ENCODE peak calls at places on chromosomes 11 and 22, in eight cellular contexts. D is mesenchymal stem cell, B is mesendoderm, A is IMR-90, N is fibroblast of lung, R is endothelial cell of umbilical vein, Q is H9, C is GM23248. P is an unnamed sample.
A peak's percentile ranks its signal among the peaks of the same experiment; 100 is the strongest.

GRCh38 chr11:26753738-26754504 is 32.1 kb upstream of the SLC5A12 start:
- DNase-seq in D (peak; percentile 74), B (peak; percentile 67), A (peak; percentile 74), N (peak; percentile 86), R (peak; percentile 35), Q (peak; percentile 30), C (peak; percentile 83), P (peak; percentile 79)

GRCh38 chr22:49016909-49017768 is 810.5 kb downstream of the BRD1 start:
- DNase-seq in D (no peak), B (no peak), A (no peak), N (no peak), R (no peak), Q (peak; percentile 24), C (no peak), P (no peak)

GRCh38 chr22:28259774-28260173 is 340.7 kb upstream of the PITPNB start:
- DNase-seq in D (no peak), B (no peak), A (no peak), N (no peak), R (no peak), Q (no peak), C (no peak), P (no peak)

GRCh38 chr11:1197886-1198765 is 24.7 kb upstream of the MUC5B start:
- DNase-seq in D (no peak), B (no peak), A (no peak), N (no peak), R (no peak), Q (peak; percentile 54), C (no peak), P (no peak)

GRCh38 chr11:70082829-70083228 is 4.7 kb downstream of the ANO1 start:
- DNase-seq in D (no peak), B (peak; percentile 26), A (no peak), N (no peak), R (peak; percentile 3), Q (no peak), C (no peak), P (no peak)

GRCh38 chr22:42160830-42161696 is 30.5 kb upstream of the CYP2D6 start:
- DNase-seq in D (no peak), B (peak; percentile 57), A (no peak), N (no peak), R (no peak), Q (no peak), C (no peak), P (no peak)

GRCh38 chr11:79244175-79244804 is 196.5 kb downstream of the TENM4 start:
- DNase-seq in D (peak; percentile 75), B (no peak), A (peak; percentile 97), N (peak; percentile 95), R (no peak), Q (no peak), C (peak; percentile 94), P (no peak)

GRCh38 chr11:128890543-128891409 is at the start of gene KCNJ5:
- DNase-seq in D (peak; percentile 41), B (no peak), A (no peak), N (no peak), R (no peak), Q (peak; percentile 48), C (peak; percentile 70), P (peak; percentile 72)

GRCh38 chr11:82730286-82730685 is 3.4 kb downstream of the FAM181B start:
- DNase-seq in D (no peak), B (no peak), A (no peak), N (no peak), R (no peak), Q (no peak), C (no peak), P (no peak)

GRCh38 chr11:118258410-118258809 is 5.7 kb downstream of the MPZL2 start:
- DNase-seq in D (no peak), B (peak; percentile 34), A (no peak), N (no peak), R (no peak), Q (no peak), C (no peak), P (no peak)

GRCh38 chr22:45101828-45102227 is 61.9 kb upstream of the NUP50 start:
- DNase-seq in D (peak; percentile 56), B (peak; percentile 83), A (peak; percentile 72), N (peak; percentile 76), R (peak; percentile 30), Q (peak; percentile 85), C (peak; percentile 79), P (peak; percentile 80)

GRCh38 chr11:19632435-19632834 is 80.2 kb upstream of the NAV2 start:
- DNase-seq in D (peak; percentile 14), B (no peak), A (peak; percentile 64), N (peak; percentile 62), R (no peak), Q (no peak), C (peak; percentile 50), P (no peak)

GRCh38 chr22:50705219-50705691 is 32.6 kb downstream of the SHANK3 start:
- DNase-seq in D (peak; percentile 85), B (peak; percentile 95), A (peak; percentile 70), N (peak; percentile 72), R (peak; percentile 52), Q (peak; percentile 91), C (no peak), P (peak; percentile 98)

GRCh38 chr22:20779813-20780148 is 5.9 kb downstream of the SERPIND1 start:
- DNase-seq in D (peak; percentile 55), B (no peak), A (peak; percentile 57), N (peak; percentile 72), R (peak; percentile 44), Q (no peak), C (no peak), P (no peak)

GRCh38 chr22:39625554-39626537 is 55.3 kb downstream of the CACNA1I start:
- DNase-seq in D (no peak), B (no peak), A (no peak), N (no peak), R (no peak), Q (no peak), C (no peak), P (no peak)

GRCh38 chr11:112637046-112637445 is 324.2 kb upstream of the NCAM1 start:
- DNase-seq in D (no peak), B (no peak), A (no peak), N (no peak), R (no peak), Q (no peak), C (no peak), P (no peak)

GRCh38 chr22:42757475-42757874 is 36.8 kb upstream of the A4GALT start:
- DNase-seq in D (peak; percentile 48), B (peak; percentile 19), A (peak; percentile 48), N (peak; percentile 34), R (no peak), Q (no peak), C (peak; percentile 64), P (peak; percentile 55)

GRCh38 chr22:50529416-50530279 is at the start of gene TYMP:
- DNase-seq in D (peak; percentile 39), B (no peak), A (no peak), N (no peak), R (no peak), Q (no peak), C (peak; percentile 82), P (peak; percentile 44)

GRCh38 chr11:44950036-44950624 is 553 bp downstream of the TP53I11 start:
- DNase-seq in D (no peak), B (no peak), A (no peak), N (no peak), R (peak; percentile 26), Q (no peak), C (peak; percentile 55), P (peak; percentile 80)

GRCh38 chr11:105100976-105101630 is 38.5 kb downstream of the CARD18 start:
- DNase-seq in D (no peak), B (no peak), A (no peak), N (no peak), R (no peak), Q (no peak), C (no peak), P (no peak)

GRCh38 chr11:25317221-25317620 is 820.4 kb downstream of the LUZP2 start:
- DNase-seq in D (no peak), B (no peak), A (peak; percentile 13), N (no peak), R (no peak), Q (no peak), C (no peak), P (no peak)

DNA sequence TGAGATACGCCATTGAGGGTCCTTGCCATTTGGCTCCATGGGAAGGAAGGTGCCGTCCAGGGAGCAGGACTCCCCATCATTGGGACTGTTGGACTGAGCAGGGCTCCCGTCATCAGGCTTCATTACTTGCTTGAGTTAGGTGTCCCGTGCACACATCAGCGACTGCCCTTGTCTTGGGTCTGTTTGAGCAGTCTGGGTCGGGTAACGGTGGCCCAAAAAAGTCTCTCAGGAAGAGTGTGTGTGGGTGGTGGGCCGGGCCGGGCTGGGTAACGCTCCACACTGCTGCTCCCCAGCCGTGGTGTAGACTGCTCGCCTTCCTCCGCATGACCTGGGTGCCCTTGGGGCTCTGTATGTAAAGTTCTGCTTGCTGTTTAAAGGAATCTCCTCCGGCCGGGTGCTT is 293.5 kb downstream of the TBC1D22A start:
- DNase-seq in D (no peak), B (no peak), A (no peak), N (no peak), R (no peak), Q (no peak), C (no peak), P (no peak)
- H3K9ac ChIP-seq in D (no peak overlapping the region), B (no peak overlapping the region), A (no peak overlapping the region), N (no peak overlapping the region), R (no peak overlapping the region), Q (no peak overlapping the region), C (no peak overlapping the region), P (no peak overlapping the region)

GRCh38 chr11:33696931-33697638 is 3.5 kb downstream of the C11orf91 start:
- DNase-seq in D (no peak), B (no peak), A (no peak), N (no peak), R (no peak), Q (no peak), C (no peak), P (no peak)

GRCh38 chr11:33697997-33698396 is 2.6 kb downstream of the C11orf91 start:
- DNase-seq in D (no peak), B (no peak), A (no peak), N (no peak), R (no peak), Q (no peak), C (no peak), P (no peak)

GRCh38 chr11:33696411-33696810 is 4.2 kb downstream of the C11orf91 start:
- DNase-seq in D (no peak), B (no peak), A (no peak), N (no peak), R (no peak), Q (no peak), C (no peak), P (no peak)

GRCh38 chr11:33694346-33695050 is 6.1 kb downstream of the C11orf91 start:
- DNase-seq in D (no peak), B (no peak), A (no peak), N (no peak), R (no peak), Q (no peak), C (no peak), P (no peak)

GRCh38 chr11:33695051-33695566 is 5.5 kb downstream of the C11orf91 start:
- DNase-seq in D (no peak), B (no peak), A (no peak), N (no peak), R (peak; percentile 93), Q (no peak), C (no peak), P (no peak)
- H3K9ac ChIP-seq in D (no peak overlapping the region), B (no peak overlapping the region), A (no peak overlapping the region), N (no peak overlapping the region), R (no peak overlapping the region), Q (no peak overlapping the region), C (no peak overlapping the region), P (no peak overlapping the region)

GRCh38 chr11:33375688-33376311 is 118.6 kb downstream of the HIPK3 start:
- DNase-seq in D (peak; percentile 26), B (peak; percentile 43), A (peak; percentile 28), N (peak; percentile 33), R (peak; percentile 13), Q (peak; percentile 41), C (peak; percentile 71), P (peak; percentile 75)
- H3K9ac ChIP-seq in D (peak within 1 kb of the TSS; percentile 86), B (peak within 1 kb of the TSS; percentile 62), A (peak within 1 kb of the TSS; percentile 52), N (no peak within 1 kb of the TSS), R (peak within 1 kb of the TSS; percentile 63), Q (no peak within 1 kb of the TSS), C (peak within 1 kb of the TSS; percentile 77), P (no peak within 1 kb of the TSS)

GRCh38 chr22:37020192-37020479 is 594 bp downstream of the MPST start:
- DNase-seq in D (peak; percentile 63), B (peak; percentile 48), A (peak; percentile 47), N (peak; percentile 62), R (peak; percentile 47), Q (no peak), C (peak; percentile 84), P (no peak)
- H3K9ac ChIP-seq in D (peak overlapping the region; percentile 77), B (peak overlapping the region; percentile 88), A (peak overlapping the region; percentile 94), N (peak overlapping the region; percentile 85), R (peak overlapping the region; percentile 82), Q (peak overlapping the region; percentile 42), C (peak overlapping the region; percentile 86), P (no peak overlapping the region)